ENCODE peak calls at places on chromosomes 2 and 18, in five cellular contexts. Y, I, G, A and C are unnamed samples.

GRCh38 chr2:200199005-200199404 is 107.5 kb upstream of the SPATS2L start:
- DNase-seq in Y (no peak), I (no peak), G (no peak), A (no peak), C (no peak)

GRCh38 chr2:40208478-40208877 is 243.4 kb downstream of the SLC8A1 start:
- DNase-seq in Y (no peak), I (no peak), G (no peak), A (no peak), C (no peak)

GRCh38 chr2:232327089-232328037 is 51.2 kb upstream of the ALPP start:
- DNase-seq in Y (peak; percentile 69), I (peak; percentile 85), G (peak; percentile 82), A (peak; percentile 58), C (peak; percentile 95)

GRCh38 chr2:47897191-47897955 is 8.9 kb downstream of the FBXO11 start:
- DNase-seq in Y (no peak), I (no peak), G (no peak), A (no peak), C (no peak)

GRCh38 chr2:84888401-84889276 is 7.8 kb upstream of the TRABD2A start:
- DNase-seq in Y (no peak), I (no peak), G (peak; percentile 35), A (peak; percentile 76), C (peak; percentile 76)

GRCh38 chr2:38620282-38620977 is 17.7 kb upstream of the HNRNPLL start:
- DNase-seq in Y (no peak), I (no peak), G (no peak), A (peak; percentile 88), C (peak; percentile 62)

GRCh38 chr2:234081970-234082822 is 31.7 kb downstream of the SPP2 start:
- DNase-seq in Y (no peak), I (no peak), G (no peak), A (no peak), C (no peak)

GRCh38 chr18:40926679-40927078 is 1028.4 kb upstream of the PIK3C3 start:
- DNase-seq in Y (no peak), I (peak; percentile 26), G (no peak), A (no peak), C (no peak)

GRCh38 chr2:70961648-70961994 is 16.8 kb upstream of the ANKRD53 start:
- DNase-seq in Y (no peak), I (no peak), G (no peak), A (no peak), C (peak; percentile 34)

GRCh38 chr18:61833387-61833786 is 59.4 kb downstream of the RNF152 start:
- DNase-seq in Y (no peak), I (peak; percentile 44), G (no peak), A (peak; percentile 34), C (peak; percentile 76)

GRCh38 chr2:133346654-133347053 is 221.6 kb downstream of the NCKAP5 start:
- DNase-seq in Y (no peak), I (no peak), G (no peak), A (no peak), C (peak; percentile 15)

GRCh38 chr2:7899241-7899640 is 782.6 kb upstream of the ID2 start:
- DNase-seq in Y (no peak), I (peak; percentile 36), G (no peak), A (no peak), C (no peak)

GRCh38 chr2:238285653-238286082 is 2.7 kb downstream of the PER2 start:
- DNase-seq in Y (peak; percentile 95), I (no peak), G (no peak), A (peak; percentile 92), C (peak; percentile 96)

GRCh38 chr2:160224060-160224459 is 24.0 kb upstream of the ITGB6 start:
- DNase-seq in Y (no peak), I (no peak), G (no peak), A (peak; percentile 98), C (peak; percentile 83)

GRCh38 chr2:239156516-239157265 is 244.1 kb downstream of the HDAC4 start:
- DNase-seq in Y (peak; percentile 42), I (peak; percentile 43), G (no peak), A (no peak), C (no peak)

GRCh38 chr2:195613922-195614321 is 43.1 kb upstream of the SLC39A10 start:
- DNase-seq in Y (no peak), I (peak; percentile 29), G (no peak), A (peak; percentile 86), C (no peak)

GRCh38 chr18:53850918-53851317 is 373.6 kb downstream of the MBD2 start:
- DNase-seq in Y (no peak), I (no peak), G (no peak), A (no peak), C (no peak)

GRCh38 chr2:42185200-42185921 is 16.2 kb downstream of the EML4 start:
- DNase-seq in Y (no peak), I (no peak), G (no peak), A (no peak), C (no peak)

GRCh38 chr2:42187886-42188285 is 18.7 kb downstream of the EML4 start:
- DNase-seq in Y (no peak), I (no peak), G (no peak), A (no peak), C (no peak)

GRCh38 chr2:42184346-42184745 is 15.2 kb downstream of the EML4 start:
- DNase-seq in Y (no peak), I (no peak), G (no peak), A (no peak), C (no peak)

GRCh38 chr2:42186945-42187632 is 17.9 kb downstream of the EML4 start:
- DNase-seq in Y (no peak), I (no peak), G (no peak), A (no peak), C (no peak)

DNA sequence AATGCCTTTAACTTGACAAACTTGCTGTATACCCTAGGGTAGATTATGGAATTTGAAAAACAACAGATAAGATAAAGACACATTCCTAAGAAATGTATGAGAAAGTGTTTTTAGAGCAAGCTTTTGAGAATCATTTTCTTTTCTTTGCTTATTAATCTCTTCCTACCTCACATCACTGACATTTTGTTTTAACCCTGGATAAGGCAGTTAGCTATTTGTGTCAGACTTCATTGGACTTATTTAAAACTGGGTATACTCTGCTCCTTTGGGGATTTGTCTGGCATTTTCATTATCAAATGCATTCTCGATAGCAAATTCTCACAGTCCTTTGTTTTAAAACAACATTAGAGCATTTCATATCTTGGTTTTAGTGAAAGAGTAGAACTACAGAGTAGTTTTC is 17.2 kb downstream of the EML4 start:
- DNase-seq in Y (no peak), I (no peak), G (no peak), A (no peak), C (no peak)
- TF ChIP-seq CTCF in Y (no peak), I (no peak), G (no peak), A (no peak), C (no peak)

GRCh38 chr18:67589325-67589724 is 72.8 kb upstream of the DSEL start:
- DNase-seq in Y (no peak), I (no peak), G (no peak), A (no peak), C (no peak)

GRCh38 chr18:67596003-67596402 is 79.5 kb upstream of the DSEL start:
- DNase-seq in Y (no peak), I (no peak), G (no peak), A (no peak), C (no peak)

GRCh38 chr18:67586101-67586500 is 69.6 kb upstream of the DSEL start:
- DNase-seq in Y (no peak), I (no peak), G (no peak), A (no peak), C (no peak)

GRCh38 chr18:67590571-67591141 is 74.1 kb upstream of the DSEL start:
- DNase-seq in Y (no peak), I (no peak), G (no peak), A (peak; percentile 54), C (no peak)
- TF ChIP-seq CTCF in Y (no peak), I (peak; percentile 39), G (no peak), A (peak; percentile 33), C (peak; percentile 32)

DNA sequence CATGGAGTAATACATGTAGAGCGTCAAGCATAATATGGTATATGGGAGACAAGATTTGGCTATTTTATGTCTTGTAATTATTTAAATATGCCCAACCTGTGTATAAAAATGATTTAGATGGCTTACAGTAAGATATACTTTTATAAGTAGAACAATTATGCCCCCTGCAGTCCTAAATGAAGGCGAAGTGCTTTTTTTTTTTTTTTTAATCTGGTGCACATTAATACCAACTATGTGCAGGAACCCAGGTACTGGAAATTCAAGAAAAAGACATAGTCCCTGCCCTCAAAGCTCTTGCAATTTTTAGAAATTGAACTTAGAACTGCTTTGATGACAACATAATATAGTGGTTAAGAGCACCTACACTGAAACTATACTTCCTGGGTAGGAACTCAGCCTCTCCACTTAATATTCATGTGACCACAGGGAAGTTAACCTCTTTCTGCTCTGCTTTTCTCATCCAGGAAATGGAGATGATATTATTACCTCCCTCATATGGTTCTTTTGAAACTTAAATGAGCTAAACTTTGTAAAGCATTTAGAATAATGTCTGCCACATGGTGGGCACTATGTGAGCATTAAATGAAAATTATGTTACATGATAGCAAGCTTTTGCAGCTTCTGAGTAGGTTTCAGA is 38.1 kb downstream of the AFTPH start:
- DNase-seq in Y (no peak), I (peak; percentile 12), G (no peak), A (peak; percentile 9), C (no peak)
- TF ChIP-seq CTCF in Y (peak; percentile 48), I (peak; percentile 66), G (peak; percentile 58), A (no peak), C (peak; percentile 53)

DNA sequence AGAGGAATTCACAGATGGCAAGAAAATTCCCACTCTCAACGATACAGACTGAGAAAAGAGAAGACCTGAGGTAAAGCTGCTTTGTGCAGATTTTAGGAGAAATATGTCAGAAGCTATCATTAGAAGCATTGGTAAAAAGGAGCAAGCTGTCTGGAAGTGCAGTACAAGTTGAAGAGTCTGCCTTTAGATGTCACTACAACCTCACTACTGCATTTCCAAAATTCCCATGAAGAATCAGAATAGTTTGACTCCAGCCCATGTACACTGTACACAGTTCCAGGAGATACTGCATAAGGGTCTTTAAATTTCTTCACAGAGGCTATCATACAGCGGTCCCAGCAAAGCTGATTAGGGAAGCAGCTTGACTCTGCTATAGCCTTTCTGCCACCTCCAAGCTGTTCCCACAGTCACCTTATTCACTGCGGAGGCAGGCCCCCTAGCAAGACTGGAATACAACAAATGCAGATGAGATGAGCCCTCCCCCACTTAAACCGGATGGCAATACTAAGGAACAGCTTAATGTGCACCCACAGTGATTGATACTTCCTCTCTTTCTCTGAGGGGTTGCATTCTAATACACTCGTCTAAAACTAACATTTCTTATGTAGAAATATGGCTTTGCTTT is 527.4 kb downstream of the TMEM182 start:
- DNase-seq in Y (no peak), I (no peak), G (no peak), A (no peak), C (no peak)
- TF ChIP-seq CTCF in Y (no peak), I (peak; percentile 42), G (no peak), A (no peak), C (no peak)

GRCh38 chr2:28952806-28953190 is 28.3 kb upstream of the TOGARAM2 start:
- DNase-seq in Y (no peak), I (peak; percentile 51), G (no peak), A (no peak), C (no peak)
- TF ChIP-seq CTCF in Y (no peak), I (no peak), G (no peak), A (no peak), C (no peak)

DNA sequence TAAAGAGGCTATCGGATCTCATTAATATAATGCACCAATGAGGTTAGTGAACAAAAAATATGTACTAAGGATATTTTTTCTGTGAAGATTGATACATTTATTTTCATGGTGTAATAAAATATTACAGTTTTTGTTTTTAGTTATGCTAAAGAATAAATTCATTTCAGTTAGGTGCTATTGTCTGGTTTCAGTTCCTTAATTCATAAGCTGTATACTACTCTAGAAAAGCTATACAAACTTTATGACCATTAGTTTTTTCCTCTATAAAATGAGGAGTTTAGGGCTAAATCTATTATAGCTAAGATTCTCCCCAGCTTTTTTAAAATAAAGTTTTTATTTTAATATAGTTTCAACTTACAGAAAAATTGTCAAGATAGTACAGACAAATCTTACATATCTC is 1311.7 kb upstream of the NXPH2 start:
- DNase-seq in Y (no peak), I (no peak), G (no peak), A (no peak), C (no peak)
- TF ChIP-seq CTCF in Y (no peak), I (no peak), G (no peak), A (no peak), C (no peak)